ENCODE peak calls at places on chromosomes 12 and 14, in eight cellular contexts. D is left cardiac atrium; N is activated gamma-delta T cell treated with anti-CD3 and anti-CD28 coated beads, Interleukin-2, amount 50 U/mL, for 16 hours; E is right cardiac atrium; B is RPMI8226; Z is activated T-helper 1 cell treated with anti-CD3 and anti-CD28 coated beads, Interleukin-2, amount 50 U/mL, for 16 hours; W is BJ; A is hypothalamus. X is an unnamed sample.

GRCh38 chr12:92244036-92244435 is 98.4 kb upstream of the BTG1 start:
- DNase-seq in D (peak), N (no peak), E (no peak), B (no peak), Z (no peak), W (no peak), A (no peak), X (peak)

GRCh38 chr14:103374121-103374520 is 11.1 kb upstream of the MARK3 start:
- DNase-seq in D (no peak), N (no peak), E (no peak), B (no peak), Z (no peak), W (no peak), A (no peak), X (no peak)

GRCh38 chr12:116314477-116314876 is 37.0 kb upstream of the MED13L start:
- DNase-seq in D (no peak), N (no peak), E (no peak), B (no peak), Z (no peak), W (no peak), A (no peak), X (no peak)

GRCh38 chr14:73725116-73726024 is 11.2 kb upstream of the PNMA1 start:
- DNase-seq in D (no peak), N (no peak), E (peak), B (no peak), Z (no peak), W (no peak), A (no peak), X (no peak)

GRCh38 chr14:21241218-21241819 is 27.9 kb downstream of the HNRNPC start:
- DNase-seq in D (no peak), N (no peak), E (no peak), B (no peak), Z (no peak), W (no peak), A (no peak), X (no peak)

GRCh38 chr12:1995205-1995896 is 8.9 kb downstream of the DCP1B start:
- DNase-seq in D (no peak), N (no peak), E (no peak), B (no peak), Z (no peak), W (no peak), A (no peak), X (no peak)

GRCh38 chr14:51442513-51443175 is 202.6 kb downstream of the TMX1 start:
- DNase-seq in D (no peak), N (no peak), E (no peak), B (no peak), Z (no peak), W (peak), A (no peak), X (no peak)

GRCh38 chr12:126554599-126554998 is 1489.4 kb downstream of the AACS start:
- DNase-seq in D (no peak), N (no peak), E (no peak), B (no peak), Z (no peak), W (no peak), A (no peak), X (no peak)

GRCh38 chr12:40058721-40059190 is 47.1 kb downstream of the SLC2A13 start:
- DNase-seq in D (no peak), N (no peak), E (no peak), B (no peak), Z (no peak), W (no peak), A (no peak), X (no peak)

GRCh38 chr12:124236651-124237050 is 58.2 kb upstream of the RFLNA start:
- DNase-seq in D (no peak), N (no peak), E (no peak), B (no peak), Z (no peak), W (peak), A (no peak), X (no peak)

GRCh38 chr12:127750076-127750840 is 516.7 kb upstream of the TMEM132C start:
- DNase-seq in D (no peak), N (no peak), E (no peak), B (no peak), Z (no peak), W (no peak), A (no peak), X (no peak)

GRCh38 chr12:79691299-79692248 is 810 bp upstream of the PAWR start:
- DNase-seq in D (no peak), N (no peak), E (peak), B (no peak), Z (no peak), W (peak), A (no peak), X (no peak)

GRCh38 chr14:75277000-75277795 is 1.4 kb upstream of the FOS start:
- DNase-seq in D (peak), N (no peak), E (peak), B (peak), Z (peak), W (peak), A (peak), X (peak)

GRCh38 chr12:85834378-85834777 is 1.8 kb downstream of the RASSF9 start:
- DNase-seq in D (no peak), N (no peak), E (no peak), B (no peak), Z (no peak), W (no peak), A (no peak), X (no peak)

GRCh38 chr12:95880895-95881294 is 22.1 kb downstream of the SNRPF start:
- DNase-seq in D (no peak), N (no peak), E (no peak), B (no peak), Z (no peak), W (no peak), A (no peak), X (no peak)

GRCh38 chr12:50689437-50689836 is 74.5 kb upstream of the ATF1 start:
- DNase-seq in D (no peak), N (no peak), E (no peak), B (no peak), Z (no peak), W (no peak), A (no peak), X (no peak)

GRCh38 chr14:87797001-87797400 is 196.0 kb downstream of the GALC start:
- DNase-seq in D (no peak), N (no peak), E (no peak), B (no peak), Z (no peak), W (no peak), A (no peak), X (no peak)

GRCh38 chr14:65999865-66000264 is 486.3 kb upstream of the CCDC196 start:
- DNase-seq in D (no peak), N (no peak), E (no peak), B (no peak), Z (no peak), W (no peak), A (no peak), X (no peak)

GRCh38 chr14:20686386-20687143 is 2.0 kb upstream of the ANG start:
- DNase-seq in D (no peak), N (no peak), E (no peak), B (no peak), Z (no peak), W (no peak), A (no peak), X (no peak)

GRCh38 chr14:75654127-75654732 is 6.4 kb downstream of the ERG28 start:
- DNase-seq in D (peak), N (peak), E (peak), B (peak), Z (peak), W (no peak), A (peak), X (peak)

GRCh38 chr14:100827140-100827517 is 1.2 kb downstream of the MEG3 start:
- DNase-seq in D (no peak), N (no peak), E (no peak), B (no peak), Z (no peak), W (no peak), A (no peak), X (no peak)

GRCh38 chr12:45966486-45966885 is 23.9 kb downstream of the SCAF11 start:
- DNase-seq in D (no peak), N (no peak), E (no peak), B (no peak), Z (no peak), W (peak), A (no peak), X (no peak)

GRCh38 chr12:123075591-123076171 is 75.2 kb downstream of the PITPNM2 start:
- DNase-seq in D (no peak), N (peak), E (no peak), B (no peak), Z (peak), W (no peak), A (no peak), X (no peak)